ENCODE peak calls at places on chromosomes 5 and 9, in five cellular contexts. A, F, X, K and J are unnamed samples.

GRCh38 chr5:148746826-148747535 is 79.4 kb upstream of the ADRB2 start:
- DNase-seq in K (no peak), F (no peak), X (peak), A (no peak), J (no peak)

GRCh38 chr9:109945571-109945970 is 165.6 kb downstream of the PALM2AKAP2 start:
- DNase-seq in X (peak), F (no peak), K (no peak), A (no peak), J (no peak)

GRCh38 chr5:60402161-60402785 is 297.7 kb downstream of the DEPDC1B start:
- DNase-seq in K (no peak), A (no peak), F (no peak), X (no peak), J (no peak)

GRCh38 chr5:17374973-17375844 is 122.8 kb upstream of the TAF11L2 start:
- DNase-seq in A (no peak), F (no peak), X (no peak), K (no peak), J (no peak)

GRCh38 chr9:88589656-88590055 is 54.7 kb downstream of the NXNL2 start:
- DNase-seq in F (no peak), K (no peak), A (no peak), X (no peak), J (no peak)

GRCh38 chr5:10635861-10636350 is 72.0 kb downstream of the ANKRD33B start:
- DNase-seq in K (no peak), A (no peak), F (no peak), X (no peak), J (no peak)

GRCh38 chr9:115220339-115221009 is 102.5 kb upstream of the TNC start:
- DNase-seq in F (peak), X (peak), K (no peak), A (no peak), J (no peak)

GRCh38 chr9:35690447-35691324 is 961 bp upstream of the TPM2 start:
- DNase-seq in F (peak), A (peak), K (peak), X (peak), J (peak)

GRCh38 chr5:99879791-99880511 is 655.2 kb upstream of the FAM174A start:
- DNase-seq in F (no peak), X (no peak), K (no peak), A (no peak), J (no peak)

GRCh38 chr5:7078901-7079300 is 317.0 kb upstream of the ADCY2 start:
- DNase-seq in A (no peak), X (no peak), K (no peak), F (peak), J (no peak)

GRCh38 chr5:32147236-32147635 is 26.9 kb downstream of the GOLPH3 start:
- DNase-seq in A (no peak), X (peak), F (no peak), K (no peak), J (no peak)

GRCh38 chr9:137801023-137801319 is 76.6 kb upstream of the CACNA1B start:
- DNase-seq in X (no peak), A (no peak), F (no peak), K (no peak), J (no peak)

GRCh38 chr5:77972545-77973252 is 196.6 kb upstream of the TBCA start:
- DNase-seq in K (no peak), F (peak), X (no peak), A (no peak), J (peak)

GRCh38 chr5:152439791-152440190 is 34.7 kb upstream of the NMUR2 start:
- DNase-seq in A (no peak), F (no peak), X (no peak), K (no peak), J (no peak)

GRCh38 chr9:79477241-79477830 is 94.4 kb upstream of the TLE4 start:
- DNase-seq in A (no peak), X (peak), F (no peak), K (no peak), J (no peak)

GRCh38 chr5:5953641-5954040 is 424.7 kb downstream of the MED10 start:
- DNase-seq in K (no peak), F (no peak), X (no peak), A (no peak), J (no peak)

GRCh38 chr9:31612336-31613030 is 772.0 kb upstream of the ACO1 start:
- DNase-seq in F (no peak), A (no peak), K (no peak), X (no peak), J (no peak)

GRCh38 chr9:95078516-95078915 is 239.0 kb downstream of the FANCC start:
- DNase-seq in K (peak), A (no peak), X (no peak), F (no peak), J (no peak)

GRCh38 chr5:94181940-94182339 is 436.5 kb downstream of the KIAA0825 start:
- DNase-seq in X (no peak), F (peak), A (no peak), K (no peak), J (no peak)

GRCh38 chr5:50655810-50656205 is 10.6 kb upstream of the PARP8 start:
- DNase-seq in A (no peak), K (no peak), F (no peak), X (no peak), J (no peak)

GRCh38 chr9:114205171-114206015 is 50.1 kb downstream of the COL27A1 start:
- DNase-seq in F (no peak), X (no peak), A (peak), K (no peak), J (no peak)

GRCh38 chr5:172504736-172505402 is 50.5 kb upstream of the SH3PXD2B start:
- DNase-seq in K (peak), F (no peak), X (no peak), A (no peak), J (peak)

GRCh38 chr5:540215-541147 is 16.2 kb upstream of the SLC9A3 start:
- DNase-seq in K (peak), A (no peak), F (no peak), X (no peak), J (no peak)

GRCh38 chr5:171397599-171397998 is 9.9 kb downstream of the NPM1 start:
- DNase-seq in A (no peak), F (no peak), X (no peak), K (no peak), J (no peak)

GRCh38 chr9:120839146-120839545 is 3.6 kb downstream of the PSMD5 start:
- DNase-seq in A (no peak), X (no peak), F (no peak), K (no peak), J (no peak)

GRCh38 chr9:81073821-81074220 is 615.5 kb downstream of the TLE1 start:
- DNase-seq in X (no peak), F (no peak), A (no peak), K (no peak), J (no peak)

GRCh38 chr5:10563940-10564837 is at the start of gene ANKRD33B:
- DNase-seq in F (peak), K (peak), X (peak), A (no peak), J (peak)

GRCh38 chr5:133675376-133676154 is 63.2 kb upstream of the FSTL4 start:
- DNase-seq in X (no peak), F (peak), K (peak), A (no peak), J (no peak)

GRCh38 chr9:132211570-132211969 is 49.7 kb downstream of the NTNG2 start:
- DNase-seq in K (no peak), X (no peak), F (no peak), A (no peak), J (no peak)

GRCh38 chr9:132210472-132211145 is 48.8 kb downstream of the NTNG2 start:
- DNase-seq in A (no peak), K (no peak), F (no peak), X (peak), J (no peak)

GRCh38 chr9:132216861-132217655 is 55.2 kb downstream of the NTNG2 start:
- DNase-seq in K (no peak), A (no peak), F (no peak), X (no peak), J (no peak)

GRCh38 chr9:132209263-132209662 is 47.4 kb downstream of the NTNG2 start:
- DNase-seq in F (no peak), K (no peak), A (no peak), X (no peak), J (no peak)

DNA sequence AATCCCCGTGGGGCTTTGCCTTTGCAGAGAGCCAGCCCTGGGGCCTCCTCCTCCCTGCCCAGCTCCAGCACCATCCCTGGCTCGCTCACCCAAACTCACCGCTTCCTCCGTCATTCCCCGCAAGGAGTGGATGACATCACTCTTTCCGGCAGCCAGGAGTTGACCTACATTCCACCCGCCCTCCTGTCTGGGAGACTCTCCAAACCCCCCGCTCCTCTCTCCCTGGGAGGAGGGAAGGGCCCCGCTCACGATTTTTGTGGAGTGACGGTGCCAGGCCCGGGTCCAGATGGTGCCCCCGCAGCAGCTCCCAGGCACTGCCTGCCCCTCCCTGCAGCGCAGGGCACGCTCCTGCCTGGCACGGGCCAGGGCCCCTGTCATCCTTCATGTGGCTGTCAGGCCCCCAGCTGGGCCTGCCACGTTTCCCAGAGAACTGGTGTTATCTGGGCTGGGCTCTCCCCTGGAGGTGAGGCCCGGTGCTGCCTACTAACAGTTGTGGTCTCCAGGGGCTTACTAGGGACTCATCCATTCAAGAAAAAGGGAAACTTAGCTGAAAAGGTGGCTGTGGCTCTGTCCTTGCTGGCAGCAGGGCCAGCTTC is 52.3 kb downstream of the NTNG2 start:
- DNase-seq in X (peak), K (peak), F (peak), A (peak), J (peak)
- TF ChIP-seq CTCF in X (peak), K (no peak), F (no peak), A (no peak), J (no peak)

DNA sequence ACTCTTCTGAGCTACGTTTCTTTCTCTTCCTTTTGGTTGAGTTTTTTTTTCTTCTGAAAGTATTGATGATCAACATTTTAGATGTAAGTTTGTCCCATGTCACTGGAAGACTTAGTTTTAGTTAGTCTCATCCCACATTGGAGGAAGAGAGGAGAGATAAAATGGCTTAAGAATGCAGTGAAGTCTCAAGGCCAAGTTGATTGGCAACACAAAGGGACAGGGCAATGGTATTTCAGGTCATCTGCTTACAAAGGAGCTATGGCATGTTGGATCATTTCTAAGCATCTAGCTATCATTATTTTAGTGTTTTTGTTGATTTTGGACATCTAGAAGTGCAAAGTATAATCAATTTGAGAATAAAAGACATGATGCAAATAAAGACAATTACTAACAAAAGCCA is 58.6 kb downstream of the CDKN2A start:
- DNase-seq in X (no peak), K (no peak), A (no peak), F (no peak), J (no peak)
- TF ChIP-seq CTCF in X (no peak), K (no peak), A (no peak), F (no peak), J (no peak)

GRCh38 chr5:167866797-167867196 is 424.6 kb upstream of the WWC1 start:
- DNase-seq in K (no peak), F (no peak), X (no peak), A (no peak), J (no peak)

GRCh38 chr5:167861134-167861930 is 430.1 kb upstream of the WWC1 start:
- DNase-seq in F (peak), K (no peak), X (no peak), A (no peak), J (peak)

GRCh38 chr5:167861931-167862426 is 429.5 kb upstream of the WWC1 start:
- DNase-seq in A (no peak), K (no peak), F (no peak), X (no peak), J (no peak)

GRCh38 chr5:167867281-167867680 is 424.2 kb upstream of the WWC1 start:
- DNase-seq in K (no peak), X (peak), A (no peak), F (no peak), J (no peak)

GRCh38 chr5:167863883-167864282 is 427.6 kb upstream of the WWC1 start:
- DNase-seq in X (no peak), F (no peak), K (no peak), A (no peak), J (no peak)
- TF ChIP-seq CTCF in X (no peak), F (no peak), K (no peak), A (no peak), J (no peak)

GRCh38 chr5:143115381-143115780 is 288.1 kb downstream of the NR3C1 start:
- DNase-seq in A (no peak), X (no peak), F (no peak), K (no peak), J (no peak)
- TF ChIP-seq CTCF in A (no peak), X (no peak), F (no peak), K (no peak), J (no peak)

DNA sequence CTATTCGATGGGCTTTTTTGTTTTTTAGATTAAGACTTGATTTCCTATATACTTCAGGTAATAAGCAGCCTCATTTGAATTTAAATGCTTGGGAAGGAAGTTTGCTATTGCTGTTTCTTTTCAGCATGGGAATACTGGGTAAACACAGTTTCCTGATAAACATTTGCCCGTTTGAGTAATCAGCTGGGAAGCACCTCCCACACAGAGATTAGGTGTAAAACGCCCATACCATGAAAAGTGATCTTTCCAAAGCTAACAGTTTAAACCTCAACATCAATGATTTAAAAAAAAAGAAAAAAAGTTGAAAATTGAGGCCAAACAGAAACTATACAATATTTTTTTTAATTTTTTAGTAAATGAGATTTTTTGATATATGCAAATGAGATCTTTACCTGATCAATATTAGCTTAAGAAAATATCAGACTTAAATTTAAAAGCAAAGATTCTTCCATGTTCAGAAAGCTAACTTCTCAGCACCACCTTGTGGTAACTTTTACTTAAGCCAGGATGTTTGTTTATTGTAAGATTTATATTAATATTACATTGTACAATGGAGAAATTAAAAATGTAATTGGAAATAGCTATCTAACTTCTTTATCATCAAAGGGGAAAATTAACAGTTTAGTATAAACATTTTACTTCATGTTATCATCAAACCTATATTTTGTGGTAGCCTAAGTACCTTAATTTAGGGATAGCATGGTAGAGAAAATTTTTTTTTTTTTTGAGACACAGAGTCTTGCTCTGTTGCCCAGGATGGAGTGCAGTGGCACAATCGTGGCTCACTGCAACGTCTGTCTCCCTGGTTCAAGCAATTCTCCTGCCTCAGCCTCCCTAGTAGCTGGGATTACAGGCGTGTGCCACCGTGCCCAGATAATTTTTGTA is 39.8 kb downstream of the F2RL2 start:
- DNase-seq in X (peak), K (no peak), F (no peak), A (no peak), J (no peak)
- TF ChIP-seq CTCF in X (peak), K (no peak), F (peak), A (peak), J (peak)

GRCh38 chr5:28014779-28015178 is 976.4 kb upstream of the CDH9 start:
- DNase-seq in K (no peak), A (no peak), F (no peak), X (no peak), J (no peak)

GRCh38 chr5:28012538-28012937 is 974.2 kb upstream of the CDH9 start:
- DNase-seq in X (no peak), F (no peak), K (no peak), A (no peak), J (no peak)

GRCh38 chr5:28009526-28010025 is 971.2 kb upstream of the CDH9 start:
- DNase-seq in F (no peak), A (no peak), X (no peak), K (no peak), J (no peak)
- TF ChIP-seq CTCF in F (no peak), A (no peak), X (no peak), K (no peak), J (no peak)

GRCh38 chr5:66724740-66725139 is 128.5 kb downstream of the MAST4 start:
- DNase-seq in F (no peak), X (peak), K (no peak), A (no peak), J (no peak)
- TF ChIP-seq CTCF in F (peak), X (peak), K (no peak), A (no peak), J (no peak)

DNA sequence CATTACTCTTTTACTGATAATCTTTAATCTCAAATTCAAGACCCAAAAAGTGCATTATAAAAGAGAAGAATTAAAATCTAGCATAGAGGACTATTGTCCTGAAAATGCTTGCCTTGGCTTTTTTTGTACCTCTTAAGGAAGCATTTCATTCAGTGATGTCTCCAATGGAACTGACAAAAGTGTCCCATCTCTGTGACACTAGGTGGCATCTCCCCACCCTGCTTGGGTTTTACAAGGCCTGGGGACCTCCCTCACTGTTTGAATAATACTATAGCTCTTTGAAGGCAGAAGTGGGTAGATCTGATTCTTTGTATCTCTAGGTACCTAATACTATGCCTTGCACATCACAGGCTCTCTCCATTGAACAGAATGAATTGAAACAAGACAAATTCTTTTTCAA is 180.6 kb downstream of the EPB41L4A start:
- DNase-seq in F (peak), X (no peak), K (no peak), A (no peak), J (no peak)
- TF ChIP-seq CTCF in F (peak), X (no peak), K (no peak), A (no peak), J (no peak)

GRCh38 chr5:23411200-23411599 is 96.2 kb upstream of the PRDM9 start:
- DNase-seq in K (no peak), F (no peak), X (no peak), A (no peak), J (no peak)

GRCh38 chr5:23400951-23401350 is 106.5 kb upstream of the PRDM9 start:
- DNase-seq in F (no peak), A (no peak), K (no peak), X (no peak), J (no peak)

GRCh38 chr5:23405316-23406068 is 101.9 kb upstream of the PRDM9 start:
- DNase-seq in F (no peak), X (no peak), K (no peak), A (no peak), J (no peak)
- TF ChIP-seq CTCF in F (no peak), X (no peak), K (no peak), A (no peak), J (no peak)